ENCODE peak calls at places on chromosomes 3 and 15, in five cellular contexts. F, P, A, Y and N are unnamed samples.

GRCh38 chr15:74655424-74655823 is 39.8 kb downstream of the CLK3 start:
- DNase-seq in F (no peak), P (no peak), A (no peak), Y (peak), N (no peak)

GRCh38 chr3:10941972-10942371 is 50.6 kb upstream of the SLC6A1 start:
- DNase-seq in F (no peak), P (peak), A (no peak), Y (peak), N (peak)

GRCh38 chr3:142896201-142896755 is 7.4 kb upstream of the PCOLCE2 start:
- DNase-seq in F (no peak), P (no peak), A (no peak), Y (peak), N (no peak)

GRCh38 chr15:75203017-75203907 is 1.6 kb downstream of the C15orf39 start:
- DNase-seq in F (no peak), P (no peak), A (no peak), Y (peak), N (peak)

GRCh38 chr3:46666471-46666845 is 27.0 kb downstream of the ALS2CL start:
- DNase-seq in F (no peak), P (no peak), A (no peak), Y (no peak), N (no peak)

GRCh38 chr3:64444619-64445317 is 219.5 kb upstream of the PRICKLE2 start:
- DNase-seq in F (no peak), P (no peak), A (no peak), Y (no peak), N (no peak)

GRCh38 chr3:157871838-157872497 is 234.3 kb downstream of the SHOX2 start:
- DNase-seq in F (no peak), P (no peak), A (no peak), Y (no peak), N (no peak)

GRCh38 chr15:29129903-29130302 is 139.7 kb downstream of the NSMCE3 start:
- DNase-seq in F (no peak), P (no peak), A (no peak), Y (no peak), N (no peak)

GRCh38 chr3:19891740-19892139 is 42.3 kb downstream of the EFHB start:
- DNase-seq in F (no peak), P (no peak), A (no peak), Y (no peak), N (no peak)

GRCh38 chr3:147924755-147925154 is 515.6 kb downstream of the ZIC1 start:
- DNase-seq in F (no peak), P (no peak), A (no peak), Y (no peak), N (no peak)